ENCODE peak calls at places on chromosomes 2 and 18, in nine cellular contexts. T is neural progenitor cell, I is cardiac muscle cell, G is PC-9, E is tibial artery, X is astrocyte, S is OCI-LY7, H is lung, O is suprapubic skin. Q is an unnamed sample.

GRCh38 chr18:79524181-79525078 is 128.7 kb downstream of the NFATC1 start:
- DNase-seq in T (no peak), I (no peak), G (no peak), E (peak), X (no peak), S (peak), H (no peak), O (no peak), Q (peak)

GRCh38 chr2:197707316-197708213 is 2.4 kb downstream of the MARS2 start:
- DNase-seq in T (peak), I (peak), G (no peak), E (no peak), X (peak), S (peak), H (no peak), O (no peak), Q (no peak)

GRCh38 chr2:66667288-66667780 is 232.4 kb downstream of the MEIS1 start:
- DNase-seq in T (no peak), I (no peak), G (no peak), E (no peak), X (no peak), S (no peak), H (no peak), O (no peak), Q (no peak)

GRCh38 chr18:63783394-63783793 is 8.2 kb downstream of the SERPINB7 start:
- DNase-seq in T (no peak), I (no peak), G (no peak), E (no peak), X (no peak), S (no peak), H (no peak), O (no peak), Q (no peak)

GRCh38 chr2:57886196-57886786 is 160.3 kb upstream of the VRK2 start:
- DNase-seq in T (peak), I (no peak), G (no peak), E (no peak), X (no peak), S (no peak), H (no peak), O (no peak), Q (no peak)

GRCh38 chr2:181138816-181139215 is 158.4 kb downstream of the UBE2E3 start:
- DNase-seq in T (no peak), I (no peak), G (peak), E (no peak), X (peak), S (no peak), H (no peak), O (no peak), Q (no peak)

GRCh38 chr2:226427538-226428307 is 371.9 kb downstream of the IRS1 start:
- DNase-seq in T (no peak), I (no peak), G (peak), E (no peak), X (peak), S (no peak), H (no peak), O (no peak), Q (no peak)

GRCh38 chr2:123768233-123768632 is 256.9 kb upstream of the CNTNAP5 start:
- DNase-seq in T (no peak), I (no peak), G (no peak), E (no peak), X (no peak), S (no peak), H (no peak), O (no peak), Q (no peak)

GRCh38 chr2:55425449-55425848 is 5.8 kb upstream of the CCDC88A start:
- DNase-seq in T (no peak), I (no peak), G (peak), E (no peak), X (peak), S (peak), H (no peak), O (no peak), Q (no peak)

GRCh38 chr2:12014088-12014960 is 267.9 kb downstream of the LPIN1 start:
- DNase-seq in T (no peak), I (no peak), G (no peak), E (peak), X (peak), S (peak), H (peak), O (no peak), Q (no peak)

GRCh38 chr18:77422974-77423373 is 173.3 kb downstream of the GALR1 start:
- DNase-seq in T (peak), I (no peak), G (no peak), E (no peak), X (no peak), S (no peak), H (no peak), O (no peak), Q (no peak)

GRCh38 chr2:3606370-3607124 is 11.6 kb downstream of the COLEC11 start:
- DNase-seq in T (no peak), I (no peak), G (no peak), E (no peak), X (no peak), S (no peak), H (peak), O (no peak), Q (no peak)

GRCh38 chr2:62597323-62597722 is 91.3 kb upstream of the TMEM17 start:
- DNase-seq in T (no peak), I (no peak), G (no peak), E (no peak), X (peak), S (no peak), H (no peak), O (no peak), Q (peak)

GRCh38 chr2:145228506-145228905 is 708.6 kb upstream of the ZEB2 start:
- DNase-seq in T (no peak), I (no peak), G (no peak), E (no peak), X (peak), S (no peak), H (no peak), O (no peak), Q (no peak)

GRCh38 chr18:79955302-79956075 is 4.0 kb upstream of the SLC66A2 start:
- DNase-seq in T (no peak), I (no peak), G (no peak), E (peak), X (no peak), S (no peak), H (no peak), O (no peak), Q (peak)

GRCh38 chr2:120318626-120319025 is 27.3 kb upstream of the INHBB start:
- DNase-seq in T (no peak), I (no peak), G (no peak), E (no peak), X (no peak), S (no peak), H (no peak), O (no peak), Q (peak)

DNA sequence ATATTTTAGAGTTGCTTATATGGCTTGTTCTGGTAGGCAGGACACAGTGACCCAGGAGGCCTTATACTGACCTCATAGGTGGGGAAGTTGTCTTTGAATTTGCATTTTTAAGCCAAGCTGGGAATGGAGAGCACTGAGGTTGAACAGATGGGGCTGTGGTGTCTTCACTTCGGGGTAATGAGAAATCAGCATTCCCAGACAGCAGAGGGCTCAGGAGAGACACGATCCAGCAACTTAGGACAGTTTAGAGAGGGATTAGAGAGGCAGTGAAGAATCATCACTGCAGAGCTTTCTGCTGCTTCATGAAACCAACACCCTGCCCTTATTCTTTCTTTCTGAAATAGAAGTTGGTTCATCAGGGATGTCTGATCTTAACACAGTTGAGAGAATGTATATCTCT is 202.4 kb downstream of the TDRD15 start:
- DNase-seq in T (peak), I (no peak), G (no peak), E (no peak), X (no peak), S (no peak), H (no peak), O (no peak), Q (no peak)
- H3K27ac ChIP-seq in T (no peak), I (no peak), G (no peak), E (no peak), X (no peak), S (no peak), H (no peak), O (no peak), Q (no peak)

GRCh38 chr2:112493048-112493447 is 11.1 kb downstream of the TTL start:
- DNase-seq in T (no peak), I (no peak), G (no peak), E (no peak), X (no peak), S (no peak), H (no peak), O (no peak), Q (no peak)
- TF ChIP-seq CTCF in T (no peak), I (peak), G (no peak), E (no peak), X (peak), S (no peak), H (no peak), O (no peak), Q (no peak)

GRCh38 chr2:8817219-8817618 is 20.2 kb downstream of the KIDINS220 start:
- DNase-seq in T (no peak), I (no peak), G (no peak), E (no peak), X (no peak), S (no peak), H (no peak), O (no peak), Q (no peak)

GRCh38 chr2:8819194-8819593 is 18.2 kb downstream of the KIDINS220 start:
- DNase-seq in T (no peak), I (no peak), G (no peak), E (no peak), X (peak), S (no peak), H (no peak), O (no peak), Q (no peak)

GRCh38 chr2:8821276-8822217 is 15.9 kb downstream of the KIDINS220 start:
- DNase-seq in T (no peak), I (no peak), G (no peak), E (peak), X (peak), S (no peak), H (peak), O (peak), Q (no peak)

GRCh38 chr2:8819948-8820347 is 17.5 kb downstream of the KIDINS220 start:
- DNase-seq in T (no peak), I (no peak), G (no peak), E (no peak), X (no peak), S (no peak), H (no peak), O (no peak), Q (no peak)

GRCh38 chr2:8822218-8822617 is 15.2 kb downstream of the KIDINS220 start:
- DNase-seq in T (no peak), I (no peak), G (no peak), E (no peak), X (no peak), S (no peak), H (no peak), O (no peak), Q (no peak)
- H3K27ac ChIP-seq in T (no peak), I (peak), G (no peak), E (peak), X (no peak), S (no peak), H (no peak), O (no peak), Q (peak)

GRCh38 chr18:31206064-31206463 is 43.4 kb upstream of the DSC1 start:
- DNase-seq in T (no peak), I (no peak), G (no peak), E (no peak), X (no peak), S (no peak), H (no peak), O (no peak), Q (no peak)

GRCh38 chr18:31204833-31205232 is 42.2 kb upstream of the DSC1 start:
- DNase-seq in T (no peak), I (no peak), G (no peak), E (no peak), X (no peak), S (no peak), H (no peak), O (no peak), Q (no peak)

GRCh38 chr18:31205273-31205672 is 42.6 kb upstream of the DSC1 start:
- DNase-seq in T (no peak), I (no peak), G (no peak), E (no peak), X (no peak), S (no peak), H (no peak), O (no peak), Q (no peak)

GRCh38 chr18:31209041-31209440 is 46.4 kb upstream of the DSC1 start:
- DNase-seq in T (peak), I (no peak), G (no peak), E (no peak), X (no peak), S (no peak), H (no peak), O (no peak), Q (no peak)

DNA sequence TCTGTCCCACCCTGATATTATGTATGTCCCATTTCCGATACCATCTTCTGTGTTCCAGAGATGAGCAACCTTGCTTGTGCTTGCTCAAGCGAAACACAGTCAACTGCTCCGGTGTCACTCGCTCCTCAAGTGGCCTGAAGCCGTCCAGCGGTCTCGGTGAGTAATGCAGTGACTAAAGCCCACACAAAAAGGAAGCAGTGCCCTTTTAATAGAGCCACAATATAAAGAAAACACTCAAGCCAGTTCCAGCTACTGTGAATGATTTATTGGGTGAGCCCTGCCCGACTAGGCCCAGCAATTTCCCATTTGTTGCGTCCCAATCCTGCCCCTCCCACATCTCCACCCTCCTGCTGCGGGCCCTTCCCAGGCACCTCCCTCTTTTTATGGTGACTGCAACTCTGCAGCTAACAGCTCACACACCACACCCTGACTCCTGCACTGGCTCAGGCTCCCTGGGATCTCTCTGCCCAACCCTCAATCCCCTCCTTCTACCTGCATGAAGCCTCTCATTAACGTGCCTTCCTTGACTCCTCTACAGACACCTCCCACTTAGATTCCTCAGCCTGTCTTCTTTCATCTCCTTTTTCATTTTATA is 44.2 kb upstream of the DSC1 start:
- DNase-seq in T (peak), I (no peak), G (peak), E (peak), X (peak), S (no peak), H (peak), O (peak), Q (peak)
- TF ChIP-seq CTCF in T (no peak), I (no peak), G (peak), E (peak), X (no peak), S (no peak), H (no peak), O (peak), Q (no peak)

GRCh38 chr2:86414996-86415395 is 26.2 kb upstream of the KDM3A start:
- DNase-seq in T (no peak), I (no peak), G (no peak), E (no peak), X (no peak), S (no peak), H (no peak), O (no peak), Q (no peak)
- H3K27ac ChIP-seq in T (no peak), I (no peak), G (no peak), E (no peak), X (no peak), S (no peak), H (no peak), O (no peak), Q (no peak)

DNA sequence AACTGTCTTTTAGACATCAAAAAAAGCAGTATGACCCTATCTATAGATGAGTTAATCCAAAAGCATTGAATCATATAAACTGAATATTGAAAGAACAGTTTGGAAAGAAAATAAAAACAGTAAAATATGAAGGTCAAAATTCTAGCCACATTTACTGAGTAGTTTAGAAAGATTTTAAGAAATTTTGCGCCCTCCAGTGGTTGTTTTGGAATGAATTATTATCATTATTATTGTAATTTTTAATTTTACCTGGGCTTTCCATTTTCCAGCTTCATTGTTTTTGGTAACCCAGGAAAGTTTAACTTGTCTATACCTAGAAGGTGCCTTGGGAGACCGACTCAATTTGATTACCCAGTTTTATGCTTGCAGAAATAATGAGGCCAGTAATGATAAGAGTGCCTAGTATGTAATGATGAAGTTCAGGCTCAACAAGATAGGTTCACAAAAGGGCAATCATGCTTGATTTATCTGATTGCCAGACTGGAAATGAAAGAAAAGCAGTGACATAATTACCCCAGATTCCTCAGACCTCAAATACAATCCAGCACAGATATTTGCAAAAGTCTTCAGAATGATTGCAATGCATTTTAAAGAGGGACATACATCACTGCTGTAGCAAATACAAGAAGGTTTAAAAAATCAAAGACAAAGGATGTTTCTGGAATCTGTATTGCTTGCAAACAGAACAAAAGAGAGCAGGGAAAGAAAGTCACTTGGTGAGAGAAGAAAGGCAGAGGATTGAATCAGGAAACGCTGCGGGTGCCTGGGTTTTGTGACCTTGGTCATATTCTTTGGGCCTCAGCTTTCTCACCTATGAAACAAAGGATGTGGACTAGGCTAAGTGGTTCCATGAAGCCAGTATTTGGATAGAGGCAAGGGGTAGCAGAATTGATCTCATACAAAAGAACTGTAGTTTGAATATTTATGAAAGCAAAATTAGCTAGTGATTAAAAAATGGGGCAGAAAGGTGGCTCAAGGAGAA is 153.8 kb downstream of the MAP2 start:
- DNase-seq in T (peak), I (peak), G (no peak), E (no peak), X (no peak), S (peak), H (no peak), O (no peak), Q (no peak)
- TF ChIP-seq CTCF in T (peak), I (peak), G (peak), E (peak), X (peak), S (peak), H (no peak), O (no peak), Q (peak)

Q was measured in testis.